ENCODE peak calls at places on chromosomes 3 and 15, in seven cellular contexts. One of them, this sample, is unnamed. For H3K4me1, the result is how much of the 10 kb centered on the place peaks cover.

GRCh38 chr3:185405243-185405642 is 42.3 kb downstream of the MAP3K13 start:
- DNase-seq in endothelial cell of umbilical vein: no peak
- DNase-seq in psoas muscle: no peak
- DNase-seq in ovary: no peak
- DNase-seq in Panc1: no peak
- DNase-seq in uterus: no peak
- DNase-seq in mammary epithelial cell: no peak
- DNase-seq in this sample: no peak

GRCh38 chr3:49244589-49245205 is 32.3 kb downstream of the C3orf62 start:
- DNase-seq in endothelial cell of umbilical vein: no peak
- DNase-seq in psoas muscle: no peak
- DNase-seq in ovary: no peak
- DNase-seq in Panc1: no peak
- DNase-seq in uterus: no peak
- DNase-seq in mammary epithelial cell: peak
- DNase-seq in this sample: no peak

GRCh38 chr3:8499181-8499611 is 2.4 kb upstream of the LMCD1 start:
- DNase-seq in endothelial cell of umbilical vein: peak
- DNase-seq in psoas muscle: no peak
- DNase-seq in ovary: no peak
- DNase-seq in Panc1: no peak
- DNase-seq in uterus: no peak
- DNase-seq in mammary epithelial cell: peak
- DNase-seq in this sample: no peak

GRCh38 chr3:167992384-167992783 is 103.3 kb downstream of the GOLIM4 start:
- DNase-seq in endothelial cell of umbilical vein: no peak
- DNase-seq in psoas muscle: no peak
- DNase-seq in ovary: no peak
- DNase-seq in Panc1: no peak
- DNase-seq in uterus: no peak
- DNase-seq in mammary epithelial cell: no peak
- DNase-seq in this sample: no peak

GRCh38 chr3:53721187-53721946 is 124.9 kb downstream of the CHDH start:
- DNase-seq in endothelial cell of umbilical vein: no peak
- DNase-seq in psoas muscle: no peak
- DNase-seq in ovary: no peak
- DNase-seq in Panc1: no peak
- DNase-seq in uterus: no peak
- DNase-seq in mammary epithelial cell: peak
- DNase-seq in this sample: no peak

GRCh38 chr15:38538328-38539007 is 26.1 kb downstream of the RASGRP1 start:
- DNase-seq in endothelial cell of umbilical vein: no peak
- DNase-seq in psoas muscle: no peak
- DNase-seq in ovary: no peak
- DNase-seq in Panc1: no peak
- DNase-seq in uterus: no peak
- DNase-seq in mammary epithelial cell: no peak
- DNase-seq in this sample: no peak

GRCh38 chr15:74120426-74120825 is 10.0 kb upstream of the ISLR2 start:
- DNase-seq in endothelial cell of umbilical vein: no peak
- DNase-seq in psoas muscle: peak
- DNase-seq in ovary: no peak
- DNase-seq in Panc1: no peak
- DNase-seq in uterus: no peak
- DNase-seq in mammary epithelial cell: no peak
- DNase-seq in this sample: no peak

GRCh38 chr15:44676676-44677075 is 13.2 kb upstream of the SPG11 start:
- DNase-seq in endothelial cell of umbilical vein: no peak
- DNase-seq in psoas muscle: no peak
- DNase-seq in ovary: no peak
- DNase-seq in Panc1: no peak
- DNase-seq in uterus: no peak
- DNase-seq in mammary epithelial cell: no peak
- DNase-seq in this sample: no peak

GRCh38 chr3:133750201-133750748 is 4.1 kb downstream of the TF start:
- DNase-seq in endothelial cell of umbilical vein: no peak
- DNase-seq in psoas muscle: no peak
- DNase-seq in ovary: no peak
- DNase-seq in Panc1: no peak
- DNase-seq in uterus: no peak
- DNase-seq in mammary epithelial cell: no peak
- DNase-seq in this sample: no peak

GRCh38 chr3:193843447-193844301 is 250.7 kb downstream of the OPA1 start:
- DNase-seq in endothelial cell of umbilical vein: no peak
- DNase-seq in psoas muscle: no peak
- DNase-seq in ovary: no peak
- DNase-seq in Panc1: no peak
- DNase-seq in uterus: no peak
- DNase-seq in mammary epithelial cell: no peak
- DNase-seq in this sample: no peak

DNA sequence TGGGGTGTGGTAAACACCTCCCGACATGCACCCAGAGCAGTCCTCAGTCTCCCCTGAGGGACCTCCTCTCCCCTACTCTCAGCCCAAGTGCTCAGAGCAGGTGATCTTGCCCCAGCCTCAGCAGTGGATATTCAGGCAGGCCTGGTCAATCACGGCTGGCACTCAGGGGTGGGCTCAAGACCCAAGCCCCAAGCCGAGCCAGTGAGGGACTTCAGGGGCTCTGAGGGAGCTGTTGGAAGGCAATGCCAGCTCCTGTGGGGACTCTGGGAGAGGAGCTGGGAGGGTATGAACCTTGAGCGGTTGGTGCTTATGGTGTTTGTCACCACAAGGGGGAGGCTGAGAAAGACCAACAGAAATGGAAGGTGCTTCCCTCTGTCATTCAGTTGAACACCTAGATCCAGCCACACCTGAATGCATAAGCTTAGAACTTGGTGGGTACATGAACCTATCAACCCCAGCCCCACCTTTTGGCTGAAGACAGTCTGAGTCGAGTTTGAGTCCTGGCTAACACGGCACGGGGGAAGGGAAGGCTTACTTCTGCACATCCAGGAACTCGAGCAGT is 19.4 kb downstream of the ALS2CL start:
- DNase-seq in endothelial cell of umbilical vein: no peak
- DNase-seq in psoas muscle: peak
- DNase-seq in ovary: peak
- DNase-seq in Panc1: no peak
- DNase-seq in uterus: peak
- DNase-seq in mammary epithelial cell: no peak
- DNase-seq in this sample: peak
- TF ChIP-seq CTCF in endothelial cell of umbilical vein: peak
- TF ChIP-seq CTCF in psoas muscle: no peak
- TF ChIP-seq CTCF in ovary: no peak
- TF ChIP-seq CTCF in Panc1: no peak
- TF ChIP-seq CTCF in uterus: no peak
- TF ChIP-seq CTCF in mammary epithelial cell: peak
- TF ChIP-seq CTCF in this sample: no peak

GRCh38 chr3:141410861-141411771 is 42.8 kb downstream of the ZBTB38 start:
- DNase-seq in endothelial cell of umbilical vein: peak
- DNase-seq in psoas muscle: no peak
- DNase-seq in ovary: no peak
- DNase-seq in Panc1: no peak
- DNase-seq in uterus: no peak
- DNase-seq in mammary epithelial cell: peak
- DNase-seq in this sample: no peak
- H3K4me1 ChIP-seq in endothelial cell of umbilical vein: half or more
- H3K4me1 ChIP-seq in psoas muscle: half or more
- H3K4me1 ChIP-seq in ovary: under half
- H3K4me1 ChIP-seq in Panc1: under half
- H3K4me1 ChIP-seq in uterus: under half
- H3K4me1 ChIP-seq in mammary epithelial cell: half or more
- H3K4me1 ChIP-seq in this sample: half or more

GRCh38 chr15:91940466-91941381 is 87.2 kb downstream of the SLCO3A1 start:
- DNase-seq in endothelial cell of umbilical vein: no peak
- DNase-seq in psoas muscle: no peak
- DNase-seq in ovary: no peak
- DNase-seq in Panc1: no peak
- DNase-seq in uterus: no peak
- DNase-seq in mammary epithelial cell: peak
- DNase-seq in this sample: peak

GRCh38 chr15:91942676-91943417 is 89.3 kb downstream of the SLCO3A1 start:
- DNase-seq in endothelial cell of umbilical vein: no peak
- DNase-seq in psoas muscle: peak
- DNase-seq in ovary: peak
- DNase-seq in Panc1: no peak
- DNase-seq in uterus: peak
- DNase-seq in mammary epithelial cell: peak
- DNase-seq in this sample: peak

GRCh38 chr15:91944334-91944733 is 90.8 kb downstream of the SLCO3A1 start:
- DNase-seq in endothelial cell of umbilical vein: no peak
- DNase-seq in psoas muscle: no peak
- DNase-seq in ovary: no peak
- DNase-seq in Panc1: no peak
- DNase-seq in uterus: no peak
- DNase-seq in mammary epithelial cell: no peak
- DNase-seq in this sample: no peak

GRCh38 chr15:91939432-91939831 is 85.9 kb downstream of the SLCO3A1 start:
- DNase-seq in endothelial cell of umbilical vein: no peak
- DNase-seq in psoas muscle: no peak
- DNase-seq in ovary: no peak
- DNase-seq in Panc1: no peak
- DNase-seq in uterus: no peak
- DNase-seq in mammary epithelial cell: no peak
- DNase-seq in this sample: no peak

GRCh38 chr15:91941871-91942270 is 88.4 kb downstream of the SLCO3A1 start:
- DNase-seq in endothelial cell of umbilical vein: no peak
- DNase-seq in psoas muscle: no peak
- DNase-seq in ovary: no peak
- DNase-seq in Panc1: no peak
- DNase-seq in uterus: no peak
- DNase-seq in mammary epithelial cell: no peak
- DNase-seq in this sample: no peak
- TF ChIP-seq CTCF in endothelial cell of umbilical vein: no peak
- TF ChIP-seq CTCF in psoas muscle: no peak
- TF ChIP-seq CTCF in ovary: no peak
- TF ChIP-seq CTCF in Panc1: peak
- TF ChIP-seq CTCF in uterus: no peak
- TF ChIP-seq CTCF in mammary epithelial cell: no peak
- TF ChIP-seq CTCF in this sample: no peak

DNA sequence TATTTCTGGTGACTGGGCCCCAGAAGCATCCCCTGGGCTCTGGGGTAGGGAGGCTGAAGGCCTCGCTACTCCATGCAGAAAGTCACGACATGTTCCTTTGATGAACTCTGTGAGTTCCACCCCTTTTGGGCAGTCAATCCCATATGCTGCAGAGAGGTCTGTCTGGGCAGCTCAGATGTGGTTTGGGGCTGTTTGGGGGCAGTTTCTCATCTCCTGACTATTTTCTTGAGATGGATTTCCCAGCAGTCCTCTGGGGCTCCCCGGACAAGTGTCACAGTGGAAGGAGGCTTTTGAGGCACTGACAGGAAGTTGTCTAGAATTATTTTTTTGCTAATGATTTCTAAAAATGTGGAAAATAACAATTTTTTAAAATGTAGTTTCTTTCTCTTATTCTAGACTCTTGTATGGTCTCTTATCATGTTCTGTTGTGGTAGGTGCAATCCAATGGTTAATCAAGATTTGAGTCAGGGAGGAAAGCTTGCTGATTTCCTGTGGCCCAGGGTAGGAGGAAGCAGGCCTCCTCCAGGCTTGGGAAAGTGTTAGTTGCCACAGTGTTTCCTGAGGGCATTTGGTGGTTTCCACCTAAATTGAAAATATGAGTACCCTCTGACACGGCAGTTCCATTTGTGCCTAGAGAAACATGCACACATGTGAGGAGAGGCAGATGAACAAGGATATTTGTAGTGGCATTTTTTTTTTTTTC is 19.9 kb upstream of the TATDN2 start:
- DNase-seq in endothelial cell of umbilical vein: peak
- DNase-seq in psoas muscle: no peak
- DNase-seq in ovary: no peak
- DNase-seq in Panc1: no peak
- DNase-seq in uterus: no peak
- DNase-seq in mammary epithelial cell: peak
- DNase-seq in this sample: no peak
- H3K4me1 ChIP-seq in endothelial cell of umbilical vein: under half
- H3K4me1 ChIP-seq in psoas muscle: under half
- H3K4me1 ChIP-seq in ovary: under half
- H3K4me1 ChIP-seq in Panc1: under half
- H3K4me1 ChIP-seq in uterus: under half
- H3K4me1 ChIP-seq in mammary epithelial cell: under half
- H3K4me1 ChIP-seq in this sample: under half

GRCh38 chr3:97896547-97896946 is 74.7 kb downstream of the CRYBG3 start:
- DNase-seq in endothelial cell of umbilical vein: no peak
- DNase-seq in psoas muscle: no peak
- DNase-seq in ovary: no peak
- DNase-seq in Panc1: no peak
- DNase-seq in uterus: no peak
- DNase-seq in mammary epithelial cell: no peak
- DNase-seq in this sample: no peak
- TF ChIP-seq CTCF in endothelial cell of umbilical vein: no peak
- TF ChIP-seq CTCF in psoas muscle: no peak
- TF ChIP-seq CTCF in ovary: no peak
- TF ChIP-seq CTCF in Panc1: peak
- TF ChIP-seq CTCF in uterus: no peak
- TF ChIP-seq CTCF in mammary epithelial cell: no peak
- TF ChIP-seq CTCF in this sample: no peak

DNA sequence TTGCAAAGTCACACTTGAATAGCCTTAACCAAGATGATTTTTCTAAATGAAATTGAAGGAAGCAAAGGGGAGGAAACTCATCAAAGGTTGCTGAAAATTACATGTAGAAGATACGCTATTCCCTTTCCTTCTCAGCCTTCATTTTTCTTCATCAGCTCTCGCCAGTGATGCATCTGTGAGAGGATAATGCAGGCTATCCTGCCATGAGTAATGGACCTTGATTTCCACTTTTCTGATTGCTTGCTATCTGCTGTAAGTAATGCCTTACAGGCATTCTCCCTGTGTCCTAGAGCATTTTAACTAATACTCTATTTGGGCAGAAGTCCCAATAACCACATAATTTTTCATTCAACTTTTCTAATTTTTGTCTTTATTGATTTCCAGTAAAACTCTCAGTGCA is 162.6 kb downstream of the BBX start:
- DNase-seq in endothelial cell of umbilical vein: no peak
- DNase-seq in psoas muscle: no peak
- DNase-seq in ovary: no peak
- DNase-seq in Panc1: no peak
- DNase-seq in uterus: no peak
- DNase-seq in mammary epithelial cell: no peak
- DNase-seq in this sample: no peak
- H3K4me1 ChIP-seq in endothelial cell of umbilical vein: under half
- H3K4me1 ChIP-seq in psoas muscle: under half
- H3K4me1 ChIP-seq in ovary: under half
- H3K4me1 ChIP-seq in Panc1: under half
- H3K4me1 ChIP-seq in uterus: under half
- H3K4me1 ChIP-seq in mammary epithelial cell: under half
- H3K4me1 ChIP-seq in this sample: under half

This sample was measured in lower lobe of right lung.